ENCODE peak calls at places on chromosomes 7 and 10, in seven cellular contexts. T is GM23338, K is spleen, C is HepG2, W is fibroblast of pulmonary artery, S is fibroblast of lung, V is fibroblast of the aortic adventitia. O is an unnamed sample.

GRCh38 chr7:539731-540411 is 20.2 kb upstream of the PDGFA start:
- DNase-seq in C (peak; percentile 90), W (peak; percentile 45), T (no peak), S (peak; percentile 83), V (peak; percentile 34), K (no peak), O (peak; percentile 56)

GRCh38 chr10:58952162-58952561 is 224.3 kb upstream of the PHYHIPL start:
- DNase-seq in K (no peak), W (peak; percentile 26), C (no peak), T (no peak), S (no peak), V (peak; percentile 82), O (peak; percentile 56)

GRCh38 chr7:134701272-134701671 is 54.6 kb downstream of the BPGM start:
- DNase-seq in K (no peak), T (peak; percentile 74), W (peak; percentile 68), C (peak; percentile 48), V (peak; percentile 61), S (no peak), O (peak; percentile 55)

GRCh38 chr10:73809061-73809818 is 2.2 kb downstream of the NDST2 start:
- DNase-seq in W (no peak), K (no peak), V (no peak), S (no peak), C (no peak), T (no peak), O (no peak)

GRCh38 chr7:142359694-142360279 is 101.9 kb upstream of the PRSS58 start:
- DNase-seq in T (no peak), W (no peak), C (no peak), V (peak; percentile 20), S (no peak), K (no peak), O (peak; percentile 10)

GRCh38 chr10:3067859-3068179 is 471 bp downstream of the PFKP start:
- DNase-seq in V (no peak), W (no peak), C (no peak), S (no peak), K (no peak), T (peak; percentile 47), O (no peak)

GRCh38 chr10:3395041-3395440 is 222.5 kb upstream of the PITRM1 start:
- DNase-seq in V (no peak), S (no peak), K (no peak), C (no peak), T (no peak), W (no peak), O (no peak)

GRCh38 chr7:114468844-114469243 is 54.2 kb downstream of the FOXP2 start:
- DNase-seq in V (peak; percentile 43), T (no peak), W (no peak), K (no peak), C (no peak), S (peak; percentile 30), O (peak; percentile 4)

GRCh38 chr10:59047180-59047579 is 129.3 kb upstream of the PHYHIPL start:
- DNase-seq in C (no peak), K (no peak), S (no peak), W (no peak), T (no peak), V (no peak), O (no peak)

GRCh38 chr10:98096316-98096715 is 38.1 kb upstream of the R3HCC1L start:
- DNase-seq in T (no peak), K (no peak), W (no peak), S (no peak), V (no peak), C (no peak), O (no peak)

GRCh38 chr7:117127585-117128168 is 174.4 kb downstream of the ST7 start:
- DNase-seq in S (peak; percentile 57), W (peak; percentile 80), V (peak; percentile 84), C (peak; percentile 55), K (no peak), T (peak; percentile 68), O (peak; percentile 76)

GRCh38 chr10:74189999-74190421 is 39.0 kb downstream of the ADK start:
- DNase-seq in V (peak; percentile 90), T (no peak), C (peak; percentile 69), W (peak; percentile 75), S (peak; percentile 92), K (no peak), O (peak; percentile 93)

GRCh38 chr7:14639801-14640200 is 262.8 kb downstream of the DGKB start:
- DNase-seq in W (no peak), V (no peak), C (no peak), K (no peak), T (no peak), S (peak; percentile 9), O (no peak)

GRCh38 chr7:127831312-127832212 is 179.6 kb downstream of the SND1 start:
- DNase-seq in W (peak; percentile 25), C (no peak), T (no peak), V (peak; percentile 43), K (no peak), S (no peak), O (no peak)

GRCh38 chr7:132738254-132738653 is 162.0 kb upstream of the PLXNA4 start:
- DNase-seq in K (no peak), C (no peak), V (peak; percentile 97), S (peak; percentile 97), W (peak; percentile 72), T (no peak), O (peak; percentile 95)

GRCh38 chr7:105619590-105619989 is 38.3 kb upstream of the EFCAB10 start:
- DNase-seq in K (no peak), T (no peak), S (no peak), C (no peak), W (no peak), V (no peak), O (no peak)

GRCh38 chr7:77238703-77239136 is 39.1 kb upstream of the FGL2 start:
- DNase-seq in C (no peak), S (no peak), T (no peak), K (peak; percentile 78), V (no peak), W (no peak), O (no peak)

GRCh38 chr10:89129850-89130396 is 77.2 kb downstream of the CH25H start:
- DNase-seq in V (peak; percentile 91), C (no peak), T (no peak), W (no peak), K (no peak), S (peak; percentile 78), O (peak; percentile 85)

GRCh38 chr7:39357648-39358047 is 208.6 kb upstream of the YAE1 start:
- DNase-seq in S (no peak), T (peak; percentile 78), W (no peak), C (no peak), K (no peak), V (no peak), O (no peak)

GRCh38 chr10:1206101-1206500 is 149.9 kb downstream of the WDR37 start:
- DNase-seq in C (no peak), K (no peak), T (no peak), S (no peak), W (no peak), V (no peak), O (no peak)

GRCh38 chr10:61284222-61284890 is 168.8 kb downstream of the TMEM26 start:
- DNase-seq in T (peak; percentile 76), V (peak; percentile 84), S (peak; percentile 70), W (peak; percentile 79), K (no peak), C (peak; percentile 53), O (peak; percentile 69)

GRCh38 chr7:139725077-139725476 is 52.7 kb downstream of the HIPK2 start:
- DNase-seq in K (no peak), T (no peak), C (no peak), S (peak; percentile 87), V (peak; percentile 66), W (peak; percentile 78), O (peak; percentile 74)

GRCh38 chr10:29689001-29689400 is 54.2 kb upstream of the SVIL start:
- DNase-seq in W (peak; percentile 74), T (no peak), V (peak; percentile 79), C (peak; percentile 21), K (no peak), S (peak; percentile 86), O (peak; percentile 80)

GRCh38 chr10:29694121-29694520 is 59.4 kb upstream of the SVIL start:
- DNase-seq in V (no peak), C (no peak), K (no peak), T (no peak), W (no peak), S (no peak), O (no peak)

GRCh38 chr10:29688230-29688634 is 53.5 kb upstream of the SVIL start:
- DNase-seq in V (peak; percentile 23), W (peak; percentile 5), S (peak; percentile 24), C (no peak), K (no peak), T (peak; percentile 85), O (no peak)

GRCh38 chr10:29691564-29692064 is 56.8 kb upstream of the SVIL start:
- DNase-seq in K (no peak), V (peak; percentile 92), C (no peak), S (peak; percentile 94), W (peak; percentile 71), T (no peak), O (peak; percentile 78)

GRCh38 chr10:29692121-29692539 is 57.4 kb upstream of the SVIL start:
- DNase-seq in T (peak; percentile 62), K (no peak), C (no peak), W (peak; percentile 27), S (peak; percentile 64), V (no peak), O (no peak)
- H3K4me3 ChIP-seq in T (no peak overlapping the region), K (no peak overlapping the region), C (no peak overlapping the region), W (peak overlapping the region; percentile 43), S (no peak overlapping the region), V (peak overlapping the region; percentile 2), O (no peak overlapping the region)

GRCh38 chr10:110556993-110557601 is 10.4 kb upstream of the SMC3 start:
- DNase-seq in K (peak; percentile 19), V (peak; percentile 72), T (peak; percentile 93), W (peak; percentile 73), C (peak; percentile 24), S (peak; percentile 52), O (peak; percentile 72)
- TF ChIP-seq CTCF in K (peak; percentile 34), V (peak; percentile 83), T (peak; percentile 93), W (peak; percentile 80), C (peak; percentile 65), S (peak; percentile 76), O (peak; percentile 83)

GRCh38 chr10:109706157-109706556 is 217.2 kb downstream of the XPNPEP1 start:
- DNase-seq in K (no peak), V (no peak), C (no peak), S (no peak), W (no peak), T (no peak), O (no peak)
- H3K4me3 ChIP-seq in K (no peak overlapping the region), V (no peak overlapping the region), C (no peak overlapping the region), S (no peak overlapping the region), W (no peak overlapping the region), T (no peak overlapping the region), O (no peak overlapping the region)

DNA sequence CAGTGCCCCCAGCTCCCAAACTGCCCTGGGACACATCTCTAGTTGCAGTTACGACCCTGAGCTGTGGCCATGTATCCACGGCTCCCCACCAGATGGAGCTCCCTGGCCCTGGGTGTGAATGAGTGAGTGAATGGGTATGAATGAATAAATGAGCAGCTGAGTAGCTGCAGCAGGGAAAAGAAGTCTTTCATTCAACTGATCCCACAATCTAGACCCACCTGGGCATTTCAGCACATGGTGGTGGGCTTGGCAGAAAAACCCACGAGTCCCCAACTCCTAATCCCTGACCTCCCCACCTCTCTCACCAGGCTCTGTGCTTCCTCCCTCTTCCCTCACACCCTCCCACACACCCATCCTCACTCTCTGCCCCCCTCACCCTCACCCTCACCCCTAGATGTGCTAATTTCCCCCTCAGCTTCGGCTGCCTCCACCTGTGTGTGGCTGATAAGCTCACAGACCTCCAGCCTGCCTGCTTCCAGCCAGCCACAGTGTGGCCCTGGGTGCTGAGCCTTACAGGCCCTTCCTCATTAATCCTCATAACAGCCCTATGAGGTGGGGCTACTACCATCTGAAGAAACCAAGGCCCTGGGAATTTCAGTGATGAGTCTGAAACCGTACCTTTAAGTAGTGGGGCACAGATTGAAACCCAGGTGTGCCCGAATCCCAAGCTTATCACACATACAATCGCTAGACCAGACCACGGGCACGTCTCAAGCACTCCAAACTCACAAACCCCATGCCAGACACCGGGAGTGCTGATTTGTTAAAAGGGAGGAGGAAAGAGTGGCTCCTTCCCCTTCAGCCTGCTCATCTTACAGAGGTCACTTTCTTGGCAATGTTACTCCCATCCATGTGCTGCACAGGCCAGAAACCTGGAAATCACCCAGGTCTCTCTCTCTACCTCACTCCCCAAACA is 2.2 kb upstream of the ATP6V1F start:
- DNase-seq in W (peak; percentile 54), C (no peak), V (peak; percentile 77), K (no peak), S (peak; percentile 63), T (peak; percentile 47), O (peak; percentile 72)
- TF ChIP-seq CTCF in W (peak; percentile 36), C (peak; percentile 50), V (peak; percentile 20), K (no peak), S (peak; percentile 33), T (peak; percentile 31), O (peak; percentile 28)